ENCODE peak calls at places on chromosomes 1 and 21, in four cellular contexts. One of them, this sample, is unnamed.

GRCh38 chr1:63435136-63435535 is 67.7 kb downstream of the ALG6 start:
- ATAC-seq in aorta: no peak
- ATAC-seq in left ventricle myocardium superior: no peak
- ATAC-seq in left cardiac atrium: no peak
- ATAC-seq in this sample: no peak

GRCh38 chr1:191579019-191579418 is 579.2 kb upstream of the RGS18 start:
- ATAC-seq in aorta: peak
- ATAC-seq in left cardiac atrium: peak
- ATAC-seq in left ventricle myocardium superior: peak
- ATAC-seq in this sample: no peak

GRCh38 chr21:32886339-32886738 is 114.8 kb upstream of the PAXBP1 start:
- ATAC-seq in left ventricle myocardium superior: no peak
- ATAC-seq in left cardiac atrium: no peak
- ATAC-seq in aorta: no peak
- ATAC-seq in this sample: no peak

GRCh38 chr1:99535470-99536164 is 110.3 kb upstream of the PALMD start:
- ATAC-seq in left cardiac atrium: no peak
- ATAC-seq in aorta: no peak
- ATAC-seq in left ventricle myocardium superior: no peak
- ATAC-seq in this sample: no peak

GRCh38 chr1:27868556-27868931 is 3.8 kb upstream of the THEMIS2 start:
- ATAC-seq in left ventricle myocardium superior: no peak
- ATAC-seq in aorta: no peak
- ATAC-seq in left cardiac atrium: no peak
- ATAC-seq in this sample: no peak

GRCh38 chr1:64019818-64020217 is 183.6 kb upstream of the UBE2U start:
- ATAC-seq in left cardiac atrium: peak
- ATAC-seq in left ventricle myocardium superior: peak
- ATAC-seq in aorta: peak
- ATAC-seq in this sample: peak

GRCh38 chr1:30085814-30086770 is 637.3 kb downstream of the MATN1 start:
- ATAC-seq in left ventricle myocardium superior: peak
- ATAC-seq in left cardiac atrium: peak
- ATAC-seq in aorta: peak
- ATAC-seq in this sample: peak

GRCh38 chr1:155801149-155801548 is 55.9 kb downstream of the GON4L start:
- ATAC-seq in left ventricle myocardium superior: no peak
- ATAC-seq in left cardiac atrium: no peak
- ATAC-seq in aorta: no peak
- ATAC-seq in this sample: no peak

GRCh38 chr1:223153177-223154119 is 10.4 kb upstream of the TLR5 start:
- ATAC-seq in left ventricle myocardium superior: peak
- ATAC-seq in left cardiac atrium: no peak
- ATAC-seq in aorta: no peak
- ATAC-seq in this sample: no peak

GRCh38 chr1:35499652-35500176 is 57.5 kb downstream of the KIAA0319L start:
- ATAC-seq in aorta: no peak
- ATAC-seq in left cardiac atrium: no peak
- ATAC-seq in left ventricle myocardium superior: peak
- ATAC-seq in this sample: no peak

GRCh38 chr1:28601696-28602095 is 9.6 kb downstream of the RAB42 start:
- ATAC-seq in left ventricle myocardium superior: peak
- ATAC-seq in aorta: peak
- ATAC-seq in left cardiac atrium: no peak
- ATAC-seq in this sample: no peak

GRCh38 chr1:41823453-41823852 is 95.3 kb downstream of the HIVEP3 start:
- ATAC-seq in left cardiac atrium: peak
- ATAC-seq in left ventricle myocardium superior: peak
- ATAC-seq in aorta: no peak
- ATAC-seq in this sample: peak

GRCh38 chr21:15706686-15707085 is 23.1 kb upstream of the USP25 start:
- ATAC-seq in left ventricle myocardium superior: peak
- ATAC-seq in aorta: peak
- ATAC-seq in left cardiac atrium: peak
- ATAC-seq in this sample: peak

GRCh38 chr1:1281533-1282321 is 1.5 kb downstream of the SCNN1D start:
- ATAC-seq in left ventricle myocardium superior: peak
- ATAC-seq in aorta: no peak
- ATAC-seq in left cardiac atrium: peak
- ATAC-seq in this sample: no peak

GRCh38 chr1:169245706-169246105 is 121.9 kb downstream of the NME7 start:
- ATAC-seq in left cardiac atrium: no peak
- ATAC-seq in left ventricle myocardium superior: no peak
- ATAC-seq in aorta: no peak
- ATAC-seq in this sample: no peak

GRCh38 chr1:168766568-168766967 is 37.6 kb upstream of the DPT start:
- ATAC-seq in left cardiac atrium: no peak
- ATAC-seq in aorta: no peak
- ATAC-seq in left ventricle myocardium superior: no peak
- ATAC-seq in this sample: no peak

GRCh38 chr1:230792691-230793462 is 45.7 kb downstream of the CAPN9 start:
- ATAC-seq in left ventricle myocardium superior: no peak
- ATAC-seq in aorta: no peak
- ATAC-seq in left cardiac atrium: no peak
- ATAC-seq in this sample: no peak

GRCh38 chr1:166840309-166841302 is 1.3 kb downstream of the POGK start:
- ATAC-seq in left cardiac atrium: no peak
- ATAC-seq in aorta: no peak
- ATAC-seq in left ventricle myocardium superior: peak
- ATAC-seq in this sample: no peak

GRCh38 chr1:224872832-224873644 is 56.4 kb upstream of the DNAH14 start:
- ATAC-seq in left cardiac atrium: no peak
- ATAC-seq in left ventricle myocardium superior: no peak
- ATAC-seq in aorta: no peak
- ATAC-seq in this sample: no peak